ENCODE peak calls at places on chromosomes 3 and 15, in four cellular contexts. P is GM12878, Y is K562, H is HEK293T. E is an unnamed sample.

GRCh38 chr15:99749386-99749785 is 16.1 kb upstream of the LYSMD4 start:
- DNase-seq in Y (no peak), H (no peak), P (no peak), E (peak)

GRCh38 chr3:9405756-9406155 is 8.3 kb downstream of the SETD5 start:
- DNase-seq in Y (no peak), P (no peak), H (no peak), E (no peak)

GRCh38 chr3:13705702-13706280 is 156.9 kb downstream of the FBLN2 start:
- DNase-seq in H (no peak), Y (no peak), P (no peak), E (no peak)

GRCh38 chr3:170517251-170517945 is 68.5 kb downstream of the SLC7A14 start:
- DNase-seq in Y (no peak), P (no peak), H (no peak), E (no peak)

GRCh38 chr3:52292247-52293065 is 4.8 kb downstream of the GLYCTK start:
- DNase-seq in P (no peak), Y (no peak), H (no peak), E (no peak)

GRCh38 chr3:153443961-153444360 is 281.9 kb downstream of the RAP2B start:
- DNase-seq in P (no peak), H (peak), Y (no peak), E (peak)

GRCh38 chr15:95086543-95087252 is 855.3 kb downstream of the MCTP2 start:
- DNase-seq in H (no peak), Y (no peak), P (no peak), E (no peak)

GRCh38 chr3:24220859-24221657 is 273.6 kb downstream of the THRB start:
- DNase-seq in P (no peak), Y (no peak), H (no peak), E (no peak)

GRCh38 chr3:119073258-119074001 is 38.8 kb upstream of the IGSF11 start:
- DNase-seq in P (no peak), Y (no peak), H (no peak), E (no peak)

GRCh38 chr3:112688819-112689218 is 47.9 kb upstream of the CCDC80 start:
- DNase-seq in Y (no peak), H (no peak), P (no peak), E (no peak)

GRCh38 chr3:11567516-11568467 is 75.9 kb downstream of the VGLL4 start:
- DNase-seq in Y (no peak), H (no peak), P (no peak), E (no peak)

GRCh38 chr15:33055962-33056361 is 138.6 kb downstream of the FMN1 start:
- DNase-seq in H (no peak), P (no peak), Y (no peak), E (no peak)

GRCh38 chr15:51121118-51121517 is 26.4 kb upstream of the TNFAIP8L3 start:
- DNase-seq in Y (peak), H (no peak), P (no peak), E (peak)

GRCh38 chr3:84961492-84962255 is 2.9 kb downstream of the CADM2 start:
- DNase-seq in H (no peak), Y (no peak), P (no peak), E (no peak)

GRCh38 chr3:73525591-73525990 is 99.2 kb downstream of the PDZRN3 start:
- DNase-seq in H (no peak), P (no peak), Y (no peak), E (no peak)

GRCh38 chr3:75294124-75294523 is 370.0 kb upstream of the FRG2C start:
- DNase-seq in P (no peak), Y (peak), H (peak), E (peak)

GRCh38 chr3:76949033-76949432 is 90.9 kb upstream of the ROBO2 start:
- DNase-seq in H (no peak), P (no peak), Y (no peak), E (no peak)

GRCh38 chr3:125319765-125320164 is 55.4 kb downstream of the ZNF148 start:
- DNase-seq in P (no peak), Y (no peak), H (no peak), E (no peak)

GRCh38 chr15:32029862-32030781 is at the start of gene CHRNA7:
- DNase-seq in H (peak), P (no peak), Y (peak), E (peak)

GRCh38 chr15:72503147-72503546 is 29.0 kb downstream of the ARIH1 start:
- DNase-seq in P (no peak), H (no peak), Y (no peak), E (no peak)

GRCh38 chr15:41804361-41804760 is 23.5 kb upstream of the JMJD7 start:
- DNase-seq in P (no peak), Y (no peak), H (no peak), E (no peak)

GRCh38 chr15:65258863-65259262 is 27.8 kb downstream of the PARP16 start:
- DNase-seq in P (no peak), H (no peak), Y (no peak), E (no peak)

GRCh38 chr15:86034904-86035303 is 44.8 kb upstream of the AGBL1 start:
- DNase-seq in H (no peak), Y (no peak), P (no peak), E (no peak)

GRCh38 chr3:14265246-14265962 is 86.8 kb downstream of the LSM3 start:
- DNase-seq in H (no peak), Y (peak), P (no peak), E (peak)

GRCh38 chr3:178202199-178202598 is 334.0 kb upstream of the KCNMB2 start:
- DNase-seq in P (no peak), Y (no peak), H (no peak), E (no peak)

GRCh38 chr15:31257286-31257685 is 69.3 kb upstream of the KLF13 start:
- DNase-seq in H (no peak), P (no peak), Y (no peak), E (no peak)

GRCh38 chr15:81418427-81418826 is 44.4 kb upstream of the TMC3 start:
- DNase-seq in P (no peak), Y (no peak), H (no peak), E (no peak)

GRCh38 chr15:60894347-60894746 is 334.8 kb downstream of the RORA start:
- DNase-seq in P (no peak), H (no peak), Y (no peak), E (no peak)

GRCh38 chr15:90994417-90995311 is at the start of gene PRC1:
- DNase-seq in P (peak), Y (peak), H (peak), E (peak)

GRCh38 chr3:38533285-38533994 is 37.3 kb downstream of the EXOG start:
- DNase-seq in Y (peak), P (no peak), H (no peak), E (no peak)

GRCh38 chr15:52976050-52976449 is 185.9 kb upstream of the ONECUT1 start:
- DNase-seq in Y (no peak), H (no peak), P (no peak), E (no peak)

GRCh38 chr15:63019539-63020109 is 22.9 kb upstream of the TPM1 start:
- DNase-seq in Y (no peak), P (no peak), H (peak), E (peak)

GRCh38 chr3:39388741-39389248 is 5.6 kb downstream of the SLC25A38 start:
- DNase-seq in H (no peak), Y (peak), P (peak), E (no peak)

GRCh38 chr3:87997298-87997697 is 61.5 kb downstream of the CGGBP1 start:
- DNase-seq in P (peak), H (no peak), Y (no peak), E (no peak)

GRCh38 chr15:101359365-101359947 is 64.4 kb upstream of the SNRPA1 start:
- DNase-seq in P (no peak), Y (no peak), H (no peak), E (no peak)

GRCh38 chr3:164879201-164879600 is 199.1 kb downstream of the SI start:
- DNase-seq in Y (no peak), P (no peak), H (no peak), E (no peak)

GRCh38 chr3:81808900-81809299 is 47.5 kb upstream of the GBE1 start:
- DNase-seq in H (no peak), Y (no peak), P (no peak), E (no peak)

GRCh38 chr3:184344579-184345350 is 7.4 kb downstream of the FAM131A start:
- DNase-seq in Y (no peak), P (no peak), H (no peak), E (no peak)

GRCh38 chr3:158847466-158847849 is 45.6 kb downstream of the MFSD1 start:
- DNase-seq in H (no peak), P (no peak), Y (no peak), E (no peak)

DNA sequence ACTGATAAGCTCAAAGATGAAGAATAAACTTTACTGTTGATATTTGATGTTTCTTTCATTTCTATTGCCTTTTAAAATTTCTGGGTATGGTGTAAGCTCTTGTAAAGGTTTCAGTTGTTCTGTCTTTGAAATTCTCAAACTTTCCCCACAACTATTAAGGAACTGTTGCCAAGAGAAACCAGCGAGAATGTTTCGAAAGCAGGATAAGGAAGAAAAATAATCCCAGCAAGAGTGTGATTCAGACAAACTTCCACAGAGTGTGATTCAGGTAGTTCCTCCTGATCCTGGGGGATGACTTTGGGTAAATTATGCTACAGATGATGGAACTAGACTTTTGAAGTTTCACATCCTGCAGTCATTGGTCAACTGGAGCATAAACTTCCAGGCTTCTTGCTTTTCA is 632.0 kb downstream of the NSUN3 start:
- DNase-seq in Y (no peak), H (no peak), P (no peak), E (no peak)
- TF ChIP-seq FOXK2 in Y (no peak), H (no peak), P (no peak), E (no peak)

DNA sequence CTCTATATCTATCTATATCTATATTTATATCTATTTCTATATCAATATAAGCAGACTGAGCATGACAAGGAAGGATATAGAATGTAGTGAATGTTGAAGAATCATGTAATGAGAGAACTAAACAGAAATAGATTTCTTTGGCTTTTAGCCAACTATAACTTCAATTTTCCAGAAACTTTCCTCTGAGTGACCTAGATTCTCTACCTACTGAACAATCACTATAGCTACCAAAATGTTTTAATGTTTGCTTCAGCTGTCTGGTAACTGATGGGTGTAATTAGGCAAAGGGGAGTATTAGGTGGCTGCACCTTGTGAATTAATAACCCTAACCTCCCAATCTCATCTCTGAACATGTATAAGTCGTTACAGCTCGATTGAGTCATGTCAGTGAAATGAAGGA is 76.4 kb upstream of the ROBO1 start:
- DNase-seq in Y (no peak), P (no peak), H (no peak), E (no peak)
- TF ChIP-seq FOXK2 in Y (no peak), P (no peak), H (no peak), E (no peak)

DNA sequence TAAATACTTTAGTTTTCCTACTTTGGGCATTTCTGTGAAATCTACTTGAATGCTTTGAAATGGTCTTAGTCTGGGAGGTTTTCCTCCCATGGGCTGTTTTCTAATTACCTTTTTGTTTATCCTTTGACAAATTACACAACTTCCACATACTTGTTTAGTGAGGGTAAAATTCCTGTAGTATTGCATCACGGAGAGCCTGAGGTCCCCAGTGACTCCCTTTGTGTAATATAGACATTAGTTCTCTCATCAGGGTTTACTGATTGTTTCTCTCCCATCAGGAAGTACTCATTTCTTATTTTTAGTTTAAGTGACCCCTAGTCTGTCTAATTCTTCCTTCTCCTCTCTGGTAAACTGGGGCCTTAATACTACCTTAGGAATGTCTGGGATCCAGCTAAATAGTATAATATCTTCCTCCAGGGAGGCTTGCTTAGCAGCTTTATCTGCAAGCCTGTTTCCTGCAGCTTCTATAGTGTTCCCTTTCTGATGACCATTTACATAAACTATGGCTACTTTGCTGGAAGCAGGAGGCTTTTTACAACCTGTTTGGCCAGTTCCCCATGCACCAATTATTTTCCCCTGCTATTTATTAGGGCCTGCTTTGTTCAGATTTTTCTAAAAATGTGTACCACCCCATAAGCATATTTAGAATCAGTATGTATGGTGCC is 87.2 kb upstream of the XCR1 start:
- DNase-seq in P (no peak), H (no peak), Y (no peak), E (peak)
- TF ChIP-seq FOXK2 in P (no peak), H (no peak), Y (no peak), E (no peak)

GRCh38 chr3:183329543-183329942 is 76.5 kb downstream of the B3GNT5 start:
- DNase-seq in H (no peak), P (no peak), Y (no peak), E (no peak)

GRCh38 chr3:183324083-183324482 is 71.0 kb downstream of the B3GNT5 start:
- DNase-seq in H (no peak), P (no peak), Y (no peak), E (no peak)

GRCh38 chr3:183328823-183329222 is 75.8 kb downstream of the B3GNT5 start:
- DNase-seq in H (no peak), P (no peak), Y (no peak), E (no peak)

GRCh38 chr3:183328164-183328563 is 75.1 kb downstream of the B3GNT5 start:
- DNase-seq in P (no peak), Y (no peak), H (no peak), E (no peak)

DNA sequence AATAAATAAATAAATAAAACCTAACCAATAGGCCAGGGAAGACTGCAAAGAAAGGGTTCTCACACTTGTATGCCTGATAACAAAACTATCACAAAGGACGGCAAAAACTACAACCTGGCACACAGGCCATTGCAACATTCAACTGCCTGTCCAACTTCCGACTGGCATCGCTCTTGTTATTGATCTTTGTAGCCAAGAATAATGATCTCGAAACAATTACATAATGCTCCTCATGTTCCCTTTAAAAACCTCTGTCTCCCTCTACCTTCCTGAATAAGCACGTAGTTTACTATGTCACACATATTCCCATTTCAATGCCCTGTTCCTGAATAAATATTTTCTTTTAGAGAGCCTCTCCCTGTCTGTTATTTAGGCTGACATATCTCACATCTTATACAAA is 74.3 kb downstream of the B3GNT5 start:
- DNase-seq in Y (no peak), H (no peak), P (no peak), E (no peak)
- TF ChIP-seq FOXK2 in Y (no peak), H (no peak), P (no peak), E (no peak)

GRCh38 chr3:173826416-173826815 is 428.9 kb downstream of the NLGN1 start:
- DNase-seq in P (no peak), H (no peak), Y (no peak), E (no peak)

GRCh38 chr3:173823911-173824460 is 426.4 kb downstream of the NLGN1 start:
- DNase-seq in Y (no peak), H (no peak), P (no peak), E (no peak)

GRCh38 chr3:173825731-173826130 is 428.2 kb downstream of the NLGN1 start:
- DNase-seq in P (no peak), H (no peak), Y (no peak), E (no peak)

DNA sequence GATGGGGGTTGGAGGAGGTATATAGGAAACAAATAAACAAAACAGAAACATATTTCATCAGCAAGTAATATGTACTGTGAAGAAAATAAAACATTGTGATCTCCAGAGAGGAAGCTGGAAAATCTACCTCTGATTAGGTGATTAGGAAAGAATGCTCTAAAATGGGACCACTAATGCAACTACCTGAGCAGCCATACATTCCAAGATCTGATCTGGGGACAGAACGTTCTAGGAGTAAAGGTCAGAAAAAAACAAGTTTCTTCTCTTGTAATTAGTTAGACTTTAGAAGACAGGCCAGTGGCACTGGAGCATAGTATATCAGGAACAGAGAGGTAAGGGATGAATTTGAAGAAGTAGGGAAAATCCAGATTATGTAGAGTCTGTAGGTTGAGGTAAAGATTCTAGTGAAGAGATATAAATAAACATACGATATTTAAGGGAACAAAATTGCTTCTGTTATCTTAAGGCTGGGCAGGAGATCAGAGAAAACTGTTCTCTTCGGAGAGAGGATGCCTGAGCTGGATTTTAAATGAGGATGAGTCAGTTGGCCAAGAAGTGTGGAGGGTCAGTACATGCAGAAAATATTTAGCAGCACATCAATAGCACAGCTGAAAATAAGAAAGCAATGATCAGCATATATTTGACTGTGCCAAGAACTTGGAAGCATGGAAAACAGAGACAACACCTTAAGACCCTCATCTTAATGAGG is 429.5 kb downstream of the NLGN1 start:
- DNase-seq in H (no peak), P (no peak), Y (no peak), E (no peak)
- TF ChIP-seq FOXK2 in H (no peak), P (no peak), Y (no peak), E (no peak)

GRCh38 chr3:54999159-54999558 is 71.3 kb upstream of the LRTM1 start:
- DNase-seq in H (peak), Y (peak), P (no peak), E (peak)

GRCh38 chr3:55000946-55001345 is 73.1 kb upstream of the LRTM1 start:
- DNase-seq in H (no peak), P (no peak), Y (no peak), E (no peak)

GRCh38 chr3:55000546-55000945 is 72.7 kb upstream of the LRTM1 start:
- DNase-seq in P (no peak), H (no peak), Y (no peak), E (no peak)

GRCh38 chr3:55002416-55002930 is 74.6 kb upstream of the LRTM1 start:
- DNase-seq in P (no peak), H (no peak), Y (no peak), E (no peak)

DNA sequence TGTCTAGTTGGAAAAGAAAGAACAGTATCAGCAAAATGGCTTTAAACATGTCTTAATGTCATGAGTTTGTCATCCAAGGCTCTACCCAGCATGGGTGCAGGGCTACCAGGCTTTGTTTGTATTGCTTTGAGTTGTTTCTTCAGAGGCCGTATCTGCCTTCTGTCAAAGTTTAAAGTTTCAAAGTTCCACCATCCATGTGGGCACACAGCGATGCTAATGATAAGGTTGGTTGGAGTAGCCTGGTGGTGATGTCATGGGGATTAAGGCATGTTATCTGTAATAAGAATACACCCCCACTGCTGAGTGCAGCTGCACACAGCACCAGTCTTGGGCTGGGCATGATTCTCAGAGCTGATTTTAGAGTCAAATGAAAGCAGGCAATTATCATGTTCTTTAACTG is 71.9 kb upstream of the LRTM1 start:
- DNase-seq in P (no peak), Y (no peak), H (no peak), E (no peak)
- TF ChIP-seq FOXK2 in P (no peak), Y (no peak), H (no peak), E (no peak)

GRCh38 chr15:35756588-35756987 is 210.6 kb upstream of the DPH6 start:
- DNase-seq in Y (no peak), H (no peak), P (no peak), E (no peak)
- TF ChIP-seq FOXK2 in Y (no peak), H (no peak), P (no peak), E (no peak)

E was measured in HepG2.